ENCODE peak calls at places on chromosomes 5 and 9, in six cellular contexts. I is psoas muscle, N is SW 1271, H is GM04504, J is endothelial cell, C is NCI-H510A. T is an unnamed sample.
A peak's percentile ranks its signal among the peaks of the same experiment; 100 is the strongest.

GRCh38 chr5:40465416-40465815 is 214.3 kb upstream of the PTGER4 start:
- DNase-seq in C (no peak), H (no peak), J (no peak), N (no peak), I (no peak), T (no peak)

GRCh38 chr5:96823060-96823459 is 15.3 kb upstream of the ERAP1 start:
- DNase-seq in H (no peak), N (no peak), I (no peak), C (no peak), J (no peak), T (no peak)

GRCh38 chr5:39119404-39120051 is 45.3 kb upstream of the RICTOR start:
- DNase-seq in I (no peak), J (no peak), N (no peak), C (no peak), H (no peak), T (no peak)

GRCh38 chr5:78404682-78405293 is 44.4 kb downstream of the SCAMP1 start:
- DNase-seq in C (no peak), J (no peak), N (no peak), I (no peak), H (no peak), T (no peak)

GRCh38 chr9:129644902-129645301 is 3.0 kb upstream of the ASB6 start:
- DNase-seq in N (no peak), J (no peak), H (no peak), I (no peak), C (no peak), T (no peak)

GRCh38 chr9:83234541-83234940 is 171.6 kb upstream of the RASEF start:
- DNase-seq in C (no peak), N (no peak), J (no peak), H (no peak), I (no peak), T (no peak)

GRCh38 chr5:147576646-147577535 is 67.0 kb upstream of the DPYSL3 start:
- DNase-seq in H (peak; percentile 15), I (peak; percentile 58), C (no peak), J (peak; percentile 77), N (peak; percentile 24), T (no peak)

GRCh38 chr9:14051459-14051858 is 262.5 kb downstream of the NFIB start:
- DNase-seq in H (no peak), J (no peak), I (no peak), N (no peak), C (no peak), T (no peak)

GRCh38 chr5:75482482-75482881 is 28.9 kb downstream of the CERT1 start:
- DNase-seq in J (no peak), N (no peak), I (no peak), C (no peak), H (no peak), T (no peak)

GRCh38 chr9:479316-479715 is 264.7 kb downstream of the DOCK8 start:
- DNase-seq in J (no peak), N (no peak), I (no peak), C (no peak), H (no peak), T (no peak)

GRCh38 chr9:68458918-68459317 is 81.8 kb downstream of the TMEM252 start:
- DNase-seq in I (no peak), N (no peak), H (no peak), C (no peak), J (no peak), T (no peak)